ENCODE peak calls at places on chromosomes 4 and X, in four cellular contexts. O is GM04504; E is stimulated activated naive B cell treated with anti-CD40 and anti-IgM and Interleukin-4, amounts not matched to agents 10 μg/mL and 1 μg/mL and 100 μg/mL, for 72 hours; R is endothelial cell. B is an unnamed sample.

GRCh38 chr4:40621592-40622512 is 7.8 kb downstream of the RBM47 start:
- DNase-seq in O (peak), E (peak), R (no peak), B (no peak)

GRCh38 chr4:54440394-54441223 is 211.5 kb downstream of the PDGFRA start:
- DNase-seq in O (no peak), E (no peak), R (peak), B (peak)

GRCh38 chr4:151717909-151718613 is 42.7 kb downstream of the GATB start:
- DNase-seq in O (no peak), E (no peak), R (no peak), B (no peak)

GRCh38 chrX:26442340-26442739 is 226.4 kb downstream of the MAGEB5 start:
- DNase-seq in O (no peak), E (no peak), R (peak), B (peak)

GRCh38 chr4:173328236-173328901 is 5.8 kb downstream of the HMGB2 start:
- DNase-seq in O (no peak), E (no peak), R (no peak), B (no peak)

GRCh38 chr4:77921701-77922100 is 59.1 kb downstream of the MRPL1 start:
- DNase-seq in O (peak), E (no peak), R (no peak), B (no peak)

GRCh38 chrX:133698298-133698697 is 283.0 kb upstream of the GPC4 start:
- DNase-seq in O (no peak), E (no peak), R (no peak), B (peak)

GRCh38 chr4:83535945-83536648 is at the start of gene GPAT3:
- DNase-seq in O (peak), E (peak), R (peak), B (peak)

GRCh38 chr4:67922697-67923096 is 38.9 kb upstream of the TMPRSS11D start:
- DNase-seq in O (no peak), E (no peak), R (no peak), B (no peak)

GRCh38 chr4:36183665-36184393 is 60.5 kb downstream of the ARAP2 start:
- DNase-seq in O (no peak), E (no peak), R (no peak), B (no peak)

GRCh38 chrX:51860679-51861078 is 32.7 kb upstream of the MAGED1 start:
- DNase-seq in O (no peak), E (no peak), R (peak), B (peak)

GRCh38 chrX:19739683-19740082 is 147.7 kb downstream of the SH3KBP1 start:
- DNase-seq in O (no peak), E (no peak), R (peak), B (peak)

B was measured in HEK293T.